ENCODE peak calls at places on chromosomes 5 and 9, in seven cellular contexts. One of them, this sample, is unnamed.

GRCh38 chr9:123453904-123454321 is 97.9 kb downstream of the CRB2 start:
- DNase-seq in GM20000: no peak
- DNase-seq in NB4: no peak
- DNase-seq in A549: no peak
- DNase-seq in body of pancreas: peak
- DNase-seq in kidney: no peak
- DNase-seq in AG09319: no peak
- DNase-seq in this sample: no peak

GRCh38 chr5:55226934-55227737 is at the start of gene MCIDAS:
- DNase-seq in NB4: peak
- DNase-seq in A549: peak
- DNase-seq in GM20000: peak
- DNase-seq in body of pancreas: peak
- DNase-seq in AG09319: no peak
- DNase-seq in kidney: peak
- DNase-seq in this sample: no peak

GRCh38 chr5:128276537-128277216 is 193.1 kb downstream of the SLC12A2 start:
- DNase-seq in A549: no peak
- DNase-seq in NB4: no peak
- DNase-seq in AG09319: no peak
- DNase-seq in kidney: no peak
- DNase-seq in body of pancreas: no peak
- DNase-seq in GM20000: no peak
- DNase-seq in this sample: no peak

GRCh38 chr5:73204733-73205132 is 31.7 kb downstream of the TMEM174 start:
- DNase-seq in AG09319: no peak
- DNase-seq in GM20000: no peak
- DNase-seq in body of pancreas: no peak
- DNase-seq in NB4: no peak
- DNase-seq in kidney: no peak
- DNase-seq in A549: no peak
- DNase-seq in this sample: no peak

GRCh38 chr9:105510024-105510423 is 47.9 kb upstream of the FKTN start:
- DNase-seq in AG09319: peak
- DNase-seq in kidney: no peak
- DNase-seq in NB4: no peak
- DNase-seq in A549: no peak
- DNase-seq in GM20000: peak
- DNase-seq in body of pancreas: no peak
- DNase-seq in this sample: no peak

GRCh38 chr5:107567901-107568671 is 102.7 kb downstream of the EFNA5 start:
- DNase-seq in AG09319: no peak
- DNase-seq in GM20000: no peak
- DNase-seq in kidney: no peak
- DNase-seq in A549: no peak
- DNase-seq in body of pancreas: no peak
- DNase-seq in NB4: no peak
- DNase-seq in this sample: no peak

GRCh38 chr9:77475641-77476473 is 172.3 kb downstream of the GNA14 start:
- DNase-seq in NB4: no peak
- DNase-seq in body of pancreas: no peak
- DNase-seq in A549: no peak
- DNase-seq in AG09319: no peak
- DNase-seq in GM20000: peak
- DNase-seq in kidney: no peak
- DNase-seq in this sample: no peak

GRCh38 chr9:130561056-130561455 is 18.3 kb upstream of the FUBP3 start:
- DNase-seq in A549: no peak
- DNase-seq in AG09319: no peak
- DNase-seq in body of pancreas: no peak
- DNase-seq in kidney: no peak
- DNase-seq in NB4: no peak
- DNase-seq in GM20000: no peak
- DNase-seq in this sample: no peak

GRCh38 chr5:31604644-31605043 is 34.3 kb upstream of the PDZD2 start:
- DNase-seq in NB4: no peak
- DNase-seq in A549: no peak
- DNase-seq in AG09319: no peak
- DNase-seq in body of pancreas: no peak
- DNase-seq in kidney: no peak
- DNase-seq in GM20000: no peak
- DNase-seq in this sample: no peak

GRCh38 chr9:95666096-95666784 is 149.5 kb upstream of the PTCH1 start:
- DNase-seq in AG09319: no peak
- DNase-seq in kidney: no peak
- DNase-seq in body of pancreas: no peak
- DNase-seq in NB4: no peak
- DNase-seq in GM20000: no peak
- DNase-seq in A549: no peak
- DNase-seq in this sample: no peak

GRCh38 chr5:128470663-128471062 is 67.4 kb downstream of the FBN2 start:
- DNase-seq in GM20000: no peak
- DNase-seq in body of pancreas: no peak
- DNase-seq in A549: no peak
- DNase-seq in NB4: no peak
- DNase-seq in AG09319: no peak
- DNase-seq in kidney: no peak
- DNase-seq in this sample: no peak

GRCh38 chr5:30592833-30593232 is 600.7 kb upstream of the CDH6 start:
- DNase-seq in kidney: no peak
- DNase-seq in NB4: no peak
- DNase-seq in GM20000: no peak
- DNase-seq in body of pancreas: no peak
- DNase-seq in A549: no peak
- DNase-seq in AG09319: no peak
- DNase-seq in this sample: no peak

GRCh38 chr5:67774153-67774552 is 441.4 kb upstream of the PIK3R1 start:
- DNase-seq in A549: no peak
- DNase-seq in AG09319: no peak
- DNase-seq in GM20000: no peak
- DNase-seq in NB4: no peak
- DNase-seq in body of pancreas: no peak
- DNase-seq in kidney: no peak
- DNase-seq in this sample: no peak

GRCh38 chr5:126363658-126364057 is 59.6 kb upstream of the GRAMD2B start:
- DNase-seq in AG09319: no peak
- DNase-seq in kidney: no peak
- DNase-seq in A549: no peak
- DNase-seq in GM20000: no peak
- DNase-seq in body of pancreas: no peak
- DNase-seq in NB4: peak
- DNase-seq in this sample: no peak

GRCh38 chr9:36163049-36163839 is 5.9 kb upstream of the CCIN start:
- DNase-seq in GM20000: no peak
- DNase-seq in NB4: no peak
- DNase-seq in AG09319: no peak
- DNase-seq in body of pancreas: peak
- DNase-seq in kidney: peak
- DNase-seq in A549: peak
- DNase-seq in this sample: no peak

GRCh38 chr5:142689081-142689480 is 3.2 kb upstream of the FGF1 start:
- DNase-seq in GM20000: no peak
- DNase-seq in body of pancreas: no peak
- DNase-seq in kidney: no peak
- DNase-seq in NB4: no peak
- DNase-seq in AG09319: no peak
- DNase-seq in A549: no peak
- DNase-seq in this sample: no peak

GRCh38 chr5:175710361-175710760 is 52.5 kb downstream of the HRH2 start:
- DNase-seq in body of pancreas: no peak
- DNase-seq in GM20000: no peak
- DNase-seq in A549: no peak
- DNase-seq in kidney: peak
- DNase-seq in NB4: no peak
- DNase-seq in AG09319: no peak
- DNase-seq in this sample: no peak

GRCh38 chr9:79116709-79117108 is 455.1 kb upstream of the TLE4 start:
- DNase-seq in NB4: no peak
- DNase-seq in body of pancreas: no peak
- DNase-seq in A549: no peak
- DNase-seq in AG09319: no peak
- DNase-seq in kidney: no peak
- DNase-seq in GM20000: no peak
- DNase-seq in this sample: no peak

GRCh38 chr5:118705931-118706330 is 282.4 kb downstream of the DTWD2 start:
- DNase-seq in A549: no peak
- DNase-seq in body of pancreas: no peak
- DNase-seq in NB4: no peak
- DNase-seq in GM20000: no peak
- DNase-seq in AG09319: no peak
- DNase-seq in kidney: no peak
- DNase-seq in this sample: no peak

GRCh38 chr5:1743061-1743768 is 56.4 kb downstream of the MRPL36 start:
- DNase-seq in GM20000: no peak
- DNase-seq in kidney: peak
- DNase-seq in A549: no peak
- DNase-seq in NB4: no peak
- DNase-seq in body of pancreas: no peak
- DNase-seq in AG09319: no peak
- DNase-seq in this sample: no peak

GRCh38 chr5:53917095-53917494 is 356.7 kb downstream of the NDUFS4 start:
- DNase-seq in kidney: no peak
- DNase-seq in NB4: no peak
- DNase-seq in GM20000: no peak
- DNase-seq in body of pancreas: no peak
- DNase-seq in AG09319: no peak
- DNase-seq in A549: peak
- DNase-seq in this sample: no peak

GRCh38 chr9:98860871-98861293 is 53.4 kb downstream of the GALNT12 start:
- DNase-seq in A549: peak
- DNase-seq in GM20000: no peak
- DNase-seq in NB4: peak
- DNase-seq in AG09319: peak
- DNase-seq in body of pancreas: peak
- DNase-seq in kidney: peak
- DNase-seq in this sample: no peak

GRCh38 chr9:4663956-4664355 is 1.9 kb downstream of the PLPP6 start:
- DNase-seq in NB4: peak
- DNase-seq in kidney: no peak
- DNase-seq in GM20000: no peak
- DNase-seq in body of pancreas: no peak
- DNase-seq in A549: no peak
- DNase-seq in AG09319: no peak
- DNase-seq in this sample: no peak

GRCh38 chr5:139137703-139138102 is 60.5 kb downstream of the SIL1 start:
- DNase-seq in body of pancreas: peak
- DNase-seq in GM20000: no peak
- DNase-seq in A549: peak
- DNase-seq in AG09319: no peak
- DNase-seq in NB4: peak
- DNase-seq in kidney: no peak
- DNase-seq in this sample: no peak

GRCh38 chr5:178080618-178081410 is 32.5 kb upstream of the N4BP3 start:
- DNase-seq in body of pancreas: no peak
- DNase-seq in kidney: no peak
- DNase-seq in NB4: no peak
- DNase-seq in GM20000: no peak
- DNase-seq in AG09319: no peak
- DNase-seq in A549: no peak
- DNase-seq in this sample: no peak

GRCh38 chr5:7078901-7079300 is 317.0 kb upstream of the ADCY2 start:
- DNase-seq in body of pancreas: no peak
- DNase-seq in A549: peak
- DNase-seq in NB4: peak
- DNase-seq in kidney: no peak
- DNase-seq in GM20000: no peak
- DNase-seq in AG09319: no peak
- DNase-seq in this sample: no peak
- TF ChIP-seq CTCF in body of pancreas: no peak
- TF ChIP-seq CTCF in A549: no peak
- TF ChIP-seq CTCF in NB4: peak
- TF ChIP-seq CTCF in kidney: peak
- TF ChIP-seq CTCF in GM20000: no peak
- TF ChIP-seq CTCF in AG09319: no peak
- TF ChIP-seq CTCF in this sample: peak

GRCh38 chr5:2756764-2757163 is 5.3 kb upstream of the IRX2 start:
- DNase-seq in AG09319: no peak
- DNase-seq in body of pancreas: no peak
- DNase-seq in kidney: peak
- DNase-seq in GM20000: no peak
- DNase-seq in A549: no peak
- DNase-seq in NB4: no peak
- DNase-seq in this sample: no peak
- TF ChIP-seq CTCF in AG09319: no peak
- TF ChIP-seq CTCF in body of pancreas: no peak
- TF ChIP-seq CTCF in kidney: no peak
- TF ChIP-seq CTCF in GM20000: no peak
- TF ChIP-seq CTCF in A549: no peak
- TF ChIP-seq CTCF in NB4: no peak
- TF ChIP-seq CTCF in this sample: no peak

DNA sequence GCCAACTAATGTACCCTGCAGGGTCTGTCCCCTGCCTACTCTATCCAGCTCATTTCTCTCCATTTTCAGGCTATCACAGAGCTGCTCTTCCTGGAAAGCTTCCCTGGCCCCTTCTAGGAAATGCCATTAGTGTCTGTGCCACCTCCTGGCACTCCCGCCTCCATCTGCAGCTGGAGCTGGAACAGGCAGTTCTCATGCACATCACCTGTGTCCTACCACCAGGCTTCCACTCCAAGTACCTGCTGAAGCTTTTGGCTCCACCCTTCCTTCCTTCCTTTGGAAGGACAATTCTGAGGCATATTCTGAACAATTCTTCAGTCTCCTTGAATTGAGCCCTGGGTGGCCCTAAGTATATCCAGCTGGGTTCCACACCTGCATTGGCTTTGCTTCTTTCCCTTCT is 156.2 kb upstream of the ZNF618 start:
- DNase-seq in GM20000: no peak
- DNase-seq in kidney: no peak
- DNase-seq in AG09319: no peak
- DNase-seq in body of pancreas: no peak
- DNase-seq in NB4: no peak
- DNase-seq in A549: no peak
- DNase-seq in this sample: no peak
- TF ChIP-seq CTCF in GM20000: no peak
- TF ChIP-seq CTCF in kidney: no peak
- TF ChIP-seq CTCF in AG09319: no peak
- TF ChIP-seq CTCF in body of pancreas: no peak
- TF ChIP-seq CTCF in NB4: no peak
- TF ChIP-seq CTCF in A549: no peak
- TF ChIP-seq CTCF in this sample: no peak

DNA sequence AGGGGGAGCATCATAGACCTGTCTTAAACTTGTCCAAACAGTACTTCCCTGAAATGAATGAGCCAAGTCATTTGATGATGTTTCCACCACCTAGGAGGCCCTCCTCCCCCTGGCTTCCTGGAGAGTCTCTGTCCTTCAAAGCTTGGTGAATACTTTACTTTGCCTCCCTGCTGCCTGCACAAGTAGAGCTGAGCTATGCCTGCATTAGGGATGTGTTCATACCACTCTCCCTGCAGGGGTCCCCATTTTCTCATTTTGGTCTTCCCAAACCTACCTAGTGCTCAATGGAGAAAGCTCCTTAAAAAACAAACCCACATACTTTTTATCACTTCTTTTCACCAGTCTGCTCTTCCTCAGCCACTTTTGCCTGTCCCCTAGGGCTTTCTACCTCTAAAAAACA is 7.7 kb downstream of the CCNI2 start:
- DNase-seq in AG09319: no peak
- DNase-seq in kidney: no peak
- DNase-seq in body of pancreas: no peak
- DNase-seq in A549: peak
- DNase-seq in NB4: peak
- DNase-seq in GM20000: no peak
- DNase-seq in this sample: no peak
- TF ChIP-seq CTCF in AG09319: peak
- TF ChIP-seq CTCF in kidney: no peak
- TF ChIP-seq CTCF in body of pancreas: no peak
- TF ChIP-seq CTCF in A549: peak
- TF ChIP-seq CTCF in NB4: peak
- TF ChIP-seq CTCF in GM20000: no peak
- TF ChIP-seq CTCF in this sample: no peak

GRCh38 chr5:7759257-7759871 is 91.6 kb downstream of the CFAP90 start:
- DNase-seq in A549: no peak
- DNase-seq in GM20000: no peak
- DNase-seq in AG09319: no peak
- DNase-seq in body of pancreas: no peak
- DNase-seq in NB4: no peak
- DNase-seq in kidney: no peak
- DNase-seq in this sample: no peak
- TF ChIP-seq CTCF in A549: no peak
- TF ChIP-seq CTCF in GM20000: no peak
- TF ChIP-seq CTCF in AG09319: no peak
- TF ChIP-seq CTCF in body of pancreas: no peak
- TF ChIP-seq CTCF in NB4: no peak
- TF ChIP-seq CTCF in kidney: no peak
- TF ChIP-seq CTCF in this sample: no peak